ENCODE peak calls at places on chromosome 1, in ten cellular contexts. V, W, O, T, Z, U, R, S, P and N are unnamed samples.
A peak's percentile ranks its signal among the peaks of the same experiment; 100 is the strongest.

GRCh38 chr1:41416552-41417334 is 55.5 kb downstream of the FOXO6 start:
- DNase-seq in W (peak; percentile 81), U (peak; percentile 96), V (peak; percentile 56), Z (peak; percentile 66), R (peak; percentile 74), T (peak; percentile 82), S (peak; percentile 39), O (peak; percentile 88), P (peak; percentile 77), N (no peak)

GRCh38 chr1:145887631-145888030 is 2.0 kb upstream of the ANKRD35 start:
- DNase-seq in W (no peak), Z (no peak), P (no peak), V (no peak), O (no peak), R (no peak), T (no peak), U (no peak), S (no peak), N (no peak)

GRCh38 chr1:22117851-22118250 is 25.0 kb downstream of the WNT4 start:
- DNase-seq in U (no peak), R (peak; percentile 64), Z (no peak), S (no peak), V (no peak), P (no peak), T (no peak), O (no peak), W (no peak), N (no peak)

GRCh38 chr1:236509647-236510401 is 14.0 kb upstream of the LGALS8 start:
- DNase-seq in Z (no peak), T (no peak), U (no peak), S (no peak), V (no peak), O (no peak), W (no peak), P (no peak), R (no peak), N (no peak)

GRCh38 chr1:2231667-2232254 is 3.6 kb downstream of the SKI start:
- DNase-seq in P (peak; percentile 92), T (peak; percentile 68), V (peak; percentile 76), U (no peak), O (peak; percentile 89), W (peak; percentile 97), R (peak; percentile 81), S (peak; percentile 70), Z (peak; percentile 81), N (no peak)

GRCh38 chr1:32877211-32878110 is 6.7 kb upstream of the FNDC5 start:
- DNase-seq in V (no peak), U (no peak), T (no peak), W (peak; percentile 60), O (peak; percentile 76), Z (no peak), P (no peak), S (no peak), R (no peak), N (no peak)

GRCh38 chr1:2412773-2413494 is 570 bp upstream of the PEX10 start:
- DNase-seq in O (no peak), R (no peak), W (no peak), Z (peak; percentile 31), T (peak; percentile 65), P (no peak), S (no peak), U (peak; percentile 64), V (no peak), N (no peak)

GRCh38 chr1:191279266-191279800 is 801.7 kb upstream of the BRINP3 start:
- DNase-seq in T (no peak), P (no peak), V (no peak), O (no peak), U (no peak), R (no peak), W (no peak), Z (no peak), S (no peak), N (no peak)

GRCh38 chr1:158103860-158104522 is 76.7 kb upstream of the CD1D start:
- DNase-seq in Z (no peak), V (no peak), R (no peak), U (no peak), T (no peak), P (no peak), S (no peak), O (no peak), W (no peak), N (no peak)

GRCh38 chr1:14718476-14718875 is 120.0 kb downstream of the KAZN start:
- DNase-seq in Z (no peak), W (no peak), O (no peak), S (no peak), T (no peak), V (no peak), U (no peak), R (no peak), P (no peak), N (no peak)

GRCh38 chr1:170164103-170164763 is 18.5 kb downstream of the NTMT2 start:
- DNase-seq in U (no peak), R (no peak), S (no peak), P (no peak), W (no peak), T (no peak), O (no peak), V (no peak), Z (no peak), N (no peak)

GRCh38 chr1:221947731-221948130 is 205.8 kb upstream of the DUSP10 start:
- DNase-seq in R (no peak), U (no peak), T (peak; percentile 55), O (no peak), S (no peak), W (no peak), P (no peak), V (no peak), Z (no peak), N (no peak)

GRCh38 chr1:151158751-151159251 is 2.4 kb downstream of the TNFAIP8L2 start:
- DNase-seq in U (no peak), W (peak; percentile 68), Z (no peak), O (no peak), P (no peak), V (no peak), T (no peak), S (no peak), R (no peak), N (no peak)

GRCh38 chr1:159746676-159747075 is 32.3 kb upstream of the CRP start:
- DNase-seq in R (no peak), O (no peak), W (no peak), P (no peak), Z (no peak), S (no peak), T (no peak), V (no peak), U (no peak), N (peak; percentile 88)

GRCh38 chr1:62198069-62198780 is 3.6 kb downstream of the L1TD1 start:
- DNase-seq in P (no peak), V (no peak), R (no peak), S (no peak), Z (no peak), O (peak; percentile 10), U (no peak), W (no peak), T (no peak), N (no peak)

GRCh38 chr1:172882791-172883386 is 167.9 kb downstream of the TNFSF18 start:
- DNase-seq in Z (no peak), V (no peak), O (no peak), R (no peak), T (no peak), W (no peak), S (no peak), P (no peak), U (no peak), N (no peak)

GRCh38 chr1:196515904-196516303 is 92.3 kb downstream of the KCNT2 start:
- DNase-seq in P (no peak), O (no peak), W (no peak), T (no peak), S (no peak), Z (no peak), V (no peak), R (no peak), U (no peak), N (no peak)

GRCh38 chr1:76465030-76465429 is 390.5 kb downstream of the ST6GALNAC3 start:
- DNase-seq in S (no peak), V (peak; percentile 5), Z (peak; percentile 65), P (no peak), R (peak; percentile 27), T (peak; percentile 27), O (no peak), W (no peak), U (no peak), N (no peak)

GRCh38 chr1:87115317-87115885 is 201.0 kb downstream of the HS2ST1 start:
- DNase-seq in W (no peak), R (peak; percentile 74), T (peak; percentile 59), P (no peak), V (peak; percentile 77), S (no peak), U (peak; percentile 67), O (no peak), Z (peak; percentile 85), N (no peak)

GRCh38 chr1:57340361-57341192 is 83.3 kb downstream of the DAB1 start:
- DNase-seq in P (no peak), R (no peak), S (no peak), T (no peak), W (no peak), V (no peak), U (no peak), Z (no peak), O (no peak), N (no peak)

GRCh38 chr1:17561561-17561985 is 22.1 kb downstream of the ARHGEF10L start:
- DNase-seq in S (no peak), R (peak; percentile 86), W (peak; percentile 96), P (no peak), V (no peak), T (no peak), O (no peak), Z (no peak), U (no peak), N (no peak)

GRCh38 chr1:2986549-2987305 is 34.5 kb upstream of the ACTRT2 start:
- DNase-seq in V (no peak), U (no peak), W (no peak), Z (no peak), R (no peak), P (peak; percentile 55), T (no peak), S (no peak), O (peak; percentile 50), N (no peak)

GRCh38 chr1:53162621-53163020 is 20.2 kb upstream of the SLC1A7 start:
- DNase-seq in U (no peak), O (no peak), V (no peak), P (no peak), T (no peak), W (peak; percentile 16), R (no peak), Z (no peak), S (no peak), N (no peak)

GRCh38 chr1:47186267-47187185 is 3.3 kb downstream of the PDZK1IP1 start:
- DNase-seq in O (no peak), T (no peak), W (peak; percentile 67), R (no peak), V (no peak), P (peak; percentile 57), S (no peak), U (no peak), Z (no peak), N (no peak)

GRCh38 chr1:23999156-23999671 is 19.1 kb upstream of the SRSF10 start:
- DNase-seq in P (no peak), U (no peak), R (no peak), S (no peak), O (no peak), Z (no peak), V (no peak), W (no peak), T (no peak), N (no peak)

GRCh38 chr1:111203681-111204210 is 3.3 kb upstream of the DENND2D start:
- DNase-seq in T (peak; percentile 52), V (no peak), Z (no peak), P (peak; percentile 93), W (no peak), S (peak; percentile 80), R (peak; percentile 35), O (peak; percentile 92), U (no peak), N (peak; percentile 88)